ENCODE peak calls at places on chromosomes 4 and X, in four cellular contexts. M is heart left ventricle, Y is choroid plexus epithelial cell, U is spleen. Z is an unnamed sample.

GRCh38 chr4:83109480-83110221 is 4.9 kb downstream of the PLAC8 start:
- DNase-seq in M (no peak), Y (peak; percentile 18), U (peak; percentile 91), Z (no peak)

GRCh38 chr4:1568855-1569460 is 115.2 kb downstream of the FAM53A start:
- DNase-seq in M (no peak), Y (no peak), U (peak; percentile 77), Z (no peak)

GRCh38 chr4:72375050-72375736 is 193.8 kb downstream of the ADAMTS3 start:
- DNase-seq in M (no peak), Y (peak; percentile 48), U (no peak), Z (no peak)

GRCh38 chrX:1323315-1323714 is 13.3 kb upstream of the IL3RA start:
- DNase-seq in M (peak; percentile 36), Y (peak; percentile 22), U (peak; percentile 80), Z (no peak)

GRCh38 chrX:101091817-101092216 is 6.2 kb upstream of the CENPI start:
- DNase-seq in M (no peak), Y (no peak), U (no peak), Z (no peak)

GRCh38 chr4:40182041-40182440 is 14.8 kb upstream of the RHOH start:
- DNase-seq in M (no peak), Y (no peak), U (no peak), Z (no peak)

GRCh38 chrX:8067754-8068469 is 103.2 kb downstream of the VCX2 start:
- DNase-seq in M (no peak), Y (no peak), U (no peak), Z (no peak)

GRCh38 chrX:47191331-47191730 is 2.3 kb upstream of the UBA1 start:
- DNase-seq in M (no peak), Y (peak; percentile 7), U (peak; percentile 82), Z (no peak)

GRCh38 chrX:34877451-34877850 is 65.1 kb upstream of the FAM47B start:
- DNase-seq in M (no peak), Y (peak; percentile 60), U (no peak), Z (no peak)

GRCh38 chr4:876780-877179 is 50.9 kb upstream of the CPLX1 start:
- DNase-seq in M (no peak), Y (no peak), U (no peak), Z (no peak)

GRCh38 chr4:134544303-134544761 is 342.7 kb upstream of the PABPC4L start:
- DNase-seq in M (peak; percentile 54), Y (no peak), U (no peak), Z (peak; percentile 27)

GRCh38 chr4:101251261-101251660 is 96.1 kb downstream of the PPP3CA start:
- DNase-seq in M (no peak), Y (no peak), U (no peak), Z (no peak)

GRCh38 chr4:68518889-68519288 is 57.2 kb downstream of the UGT2B17 start:
- DNase-seq in M (no peak), Y (no peak), U (no peak), Z (no peak)

GRCh38 chr4:41207330-41207831 is 7.0 kb downstream of the APBB2 start:
- DNase-seq in M (peak; percentile 35), Y (peak; percentile 52), U (no peak), Z (no peak)

GRCh38 chr4:41725254-41725653 is 23.3 kb downstream of the PHOX2B start:
- DNase-seq in M (no peak), Y (no peak), U (no peak), Z (no peak)

GRCh38 chr4:88613417-88613875 is 21.2 kb downstream of the HERC3 start:
- DNase-seq in M (no peak), Y (no peak), U (no peak), Z (no peak)

GRCh38 chrX:97587171-97587570 is 703.5 kb downstream of the RPA4 start:
- DNase-seq in M (no peak), Y (no peak), U (no peak), Z (no peak)

GRCh38 chr4:105840426-105841174 is 54.7 kb upstream of the NPNT start:
- DNase-seq in M (no peak), Y (no peak), U (no peak), Z (no peak)

GRCh38 chrX:119391279-119391678 is 7.9 kb upstream of the SLC25A43 start:
- DNase-seq in M (no peak), Y (peak; percentile 58), U (no peak), Z (no peak)

GRCh38 chrX:49754238-49754857 is 58.6 kb upstream of the PAGE1 start:
- DNase-seq in M (peak; percentile 7), Y (peak; percentile 63), U (no peak), Z (no peak)

GRCh38 chr4:6907658-6908191 is 1.9 kb upstream of the TBC1D14 start:
- DNase-seq in M (no peak), Y (peak; percentile 43), U (peak; percentile 86), Z (no peak)

GRCh38 chrX:140500427-140500826 is 4.4 kb downstream of the SOX3 start:
- DNase-seq in M (no peak), Y (no peak), U (no peak), Z (no peak)
- H3K4me3 ChIP-seq in M (no peak overlapping the region), Y (no peak overlapping the region), U (no peak overlapping the region), Z (no peak overlapping the region)

DNA sequence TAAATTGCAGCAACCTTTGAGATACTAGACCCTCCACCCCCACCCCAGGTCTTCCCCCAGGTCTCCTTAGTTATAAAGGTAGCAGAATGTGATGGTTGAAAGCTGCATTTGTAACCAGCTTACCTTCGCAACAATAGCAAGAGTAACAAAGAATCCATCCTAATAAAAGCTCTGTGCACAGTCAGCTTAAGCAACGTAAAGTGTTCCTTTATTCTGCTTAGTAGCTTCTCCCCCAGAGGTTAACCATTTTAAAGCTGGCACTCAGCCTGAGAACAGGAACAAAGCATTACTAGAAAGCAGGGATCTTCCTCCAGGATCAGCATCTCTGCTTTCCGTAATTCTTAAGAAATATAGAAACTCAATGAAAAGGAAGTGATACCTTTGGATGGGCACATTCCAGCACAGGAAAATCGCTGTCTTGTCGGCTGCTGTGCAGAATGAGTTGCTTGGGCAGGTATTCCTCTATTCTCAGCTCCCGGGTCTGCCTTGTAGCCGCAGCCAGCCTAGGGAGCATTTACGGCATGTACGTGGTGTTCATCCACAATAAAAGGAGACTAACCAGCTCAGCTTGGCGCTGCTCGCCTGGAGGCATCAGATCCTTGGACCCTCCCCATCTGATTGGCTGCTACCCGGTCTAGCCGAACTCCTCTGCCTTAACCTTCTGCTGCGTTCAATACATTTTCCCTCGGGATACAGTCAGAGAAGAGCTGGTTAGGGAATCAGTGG is 113.0 kb upstream of the TLR3 start:
- DNase-seq in M (no peak), Y (no peak), U (no peak), Z (no peak)
- H3K4me3 ChIP-seq in M (no peak overlapping the region), Y (no peak overlapping the region), U (no peak overlapping the region), Z (no peak overlapping the region)

DNA sequence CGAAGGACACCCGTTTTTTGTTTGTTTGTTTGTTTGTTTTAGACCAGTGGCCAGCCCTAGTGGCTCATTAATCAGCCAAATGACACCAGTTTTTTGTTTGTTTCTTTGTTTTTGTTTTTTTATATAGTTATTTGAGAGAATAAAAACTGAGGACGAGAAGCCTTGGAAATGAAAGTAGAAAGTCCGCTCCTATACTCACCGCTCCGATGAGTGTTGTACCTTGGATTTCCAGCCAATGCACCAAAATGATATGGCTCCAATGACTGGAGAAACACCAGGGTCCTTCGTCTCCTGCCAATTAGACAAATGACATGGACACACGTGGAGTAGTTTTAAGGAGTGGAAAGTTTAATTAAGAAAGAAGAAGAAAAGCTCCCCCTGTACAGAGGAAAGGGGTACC is 87.9 kb downstream of the ZXDA start:
- DNase-seq in M (no peak), Y (no peak), U (no peak), Z (no peak)
- H3K4me3 ChIP-seq in M (peak overlapping the region; percentile 21), Y (no peak overlapping the region), U (peak overlapping the region; percentile 23), Z (peak overlapping the region; percentile 48)

DNA sequence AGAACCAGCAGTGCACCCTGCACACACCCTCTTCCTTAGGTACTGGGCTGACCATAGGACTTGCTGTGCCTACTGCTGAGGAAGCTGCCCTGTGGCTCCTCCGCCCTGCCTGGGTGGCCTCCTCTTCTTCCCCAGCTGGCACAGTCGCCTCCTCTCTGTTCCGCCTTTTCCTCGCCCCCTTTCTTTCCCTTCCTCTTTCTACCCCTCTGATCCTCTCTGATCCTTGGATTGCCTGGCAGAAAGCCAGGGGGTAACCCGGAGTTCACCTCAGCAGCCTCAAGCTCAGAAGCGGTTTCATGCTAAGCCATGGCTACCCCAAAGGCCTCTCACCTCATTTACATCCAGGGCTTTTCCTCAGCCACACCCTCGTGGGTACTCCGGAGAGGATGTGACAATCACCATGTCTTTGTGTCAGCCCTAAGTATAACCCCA is 136.2 kb downstream of the SMIM20 start:
- DNase-seq in M (peak; percentile 44), Y (no peak), U (no peak), Z (no peak)
- H3K4me3 ChIP-seq in M (no peak overlapping the region), Y (no peak overlapping the region), U (no peak overlapping the region), Z (no peak overlapping the region)

GRCh38 chrX:25006586-25007058 is 9.1 kb downstream of the ARX start:
- DNase-seq in M (no peak), Y (no peak), U (no peak), Z (no peak)

GRCh38 chrX:25004040-25004439 is 11.7 kb downstream of the ARX start:
- DNase-seq in M (no peak), Y (no peak), U (no peak), Z (no peak)

GRCh38 chrX:25004485-25005032 is 11.2 kb downstream of the ARX start:
- DNase-seq in M (no peak), Y (no peak), U (no peak), Z (no peak)

GRCh38 chrX:25005034-25005381 is 10.8 kb downstream of the ARX start:
- DNase-seq in M (no peak), Y (no peak), U (no peak), Z (no peak)

DNA sequence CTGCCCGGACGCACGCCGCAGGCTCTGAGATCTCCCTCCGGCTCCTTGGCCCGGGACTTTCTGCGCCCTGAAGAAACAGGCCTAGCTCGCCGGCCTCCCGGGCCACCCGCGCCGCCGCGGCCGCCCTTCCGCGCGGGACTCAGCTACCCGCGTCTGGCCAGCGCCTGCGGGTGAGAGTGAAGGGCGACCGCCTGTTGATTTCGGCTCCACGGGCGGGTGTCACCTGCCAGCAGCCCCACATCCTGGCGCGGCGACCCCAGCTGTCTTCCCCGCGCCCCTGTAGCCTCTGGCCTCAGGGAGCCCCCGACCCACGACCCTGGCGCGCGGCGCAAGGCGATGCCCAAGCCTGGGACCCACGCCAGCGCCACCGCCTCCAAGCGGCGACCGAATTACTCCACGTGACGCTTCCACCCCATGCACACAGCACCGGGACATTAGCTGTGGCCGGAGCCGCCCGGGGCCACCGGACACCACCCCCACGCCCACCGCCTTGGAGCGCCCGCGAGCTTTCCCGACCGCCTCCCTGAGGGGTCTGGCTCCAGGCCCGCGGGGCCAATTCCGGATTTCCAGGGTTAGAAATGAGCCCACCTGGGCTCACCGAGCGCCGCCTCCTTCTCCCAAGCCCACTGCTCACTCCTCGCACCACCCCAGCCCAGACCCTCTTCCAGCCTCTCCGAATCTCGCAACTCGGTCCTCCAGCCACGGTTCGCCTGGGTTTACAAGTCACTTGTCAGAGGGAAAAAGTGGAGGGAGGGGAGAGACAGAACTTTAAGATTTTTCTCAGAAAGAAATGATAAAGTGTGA is 10.2 kb downstream of the ARX start:
- DNase-seq in M (no peak), Y (no peak), U (no peak), Z (no peak)
- H3K4me3 ChIP-seq in M (peak overlapping the region; percentile 12), Y (no peak overlapping the region), U (peak overlapping the region; percentile 4), Z (peak overlapping the region; percentile 16)

DNA sequence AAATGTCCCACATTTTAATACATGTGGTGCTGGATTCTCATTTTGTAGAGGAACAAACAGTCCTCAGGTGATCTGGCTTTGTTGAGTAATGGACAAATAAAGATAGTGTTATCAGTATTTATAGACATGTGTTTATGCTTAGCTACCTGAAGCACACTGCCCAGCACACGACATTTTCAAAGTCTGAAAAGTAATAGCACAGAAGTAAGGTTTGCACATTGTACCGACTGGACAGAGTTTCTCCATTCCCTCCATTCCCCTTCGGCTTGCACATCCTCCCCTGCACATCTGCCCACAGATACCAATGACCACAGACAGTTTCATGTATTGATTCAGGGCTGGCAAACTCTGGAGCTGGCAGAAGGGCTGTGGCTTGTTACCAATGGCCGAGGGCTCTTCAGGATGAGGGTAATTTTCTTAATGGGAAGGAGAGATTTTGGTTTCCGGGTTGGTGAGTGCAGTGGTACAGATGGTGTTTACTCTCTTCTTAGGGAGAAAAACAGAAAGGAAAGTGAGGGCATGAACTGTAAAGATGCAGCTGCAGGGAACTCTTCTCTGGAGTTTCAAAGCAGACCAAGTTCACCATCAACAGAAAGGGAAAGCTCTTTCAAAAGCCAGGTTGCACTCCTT is 2.3 kb downstream of the GRPR start:
- DNase-seq in M (no peak), Y (no peak), U (no peak), Z (no peak)
- H3K4me3 ChIP-seq in M (no peak overlapping the region), Y (no peak overlapping the region), U (no peak overlapping the region), Z (no peak overlapping the region)